ENCODE peak calls at places on chromosomes 2 and 18, in ten cellular contexts. S is cardiac fibroblast, K is left ventricle myocardium inferior, X is A549, I is nephron progenitor cell, Z is neural crest cell, M is GM12864, T is endothelial cell, N is A673, G is HCT116. A is an unnamed sample.

GRCh38 chr2:68027959-68028358 is 34.8 kb downstream of the C1D start:
- DNase-seq in S (no peak), K (no peak), X (no peak), I (no peak), Z (no peak), M (no peak), T (no peak), N (no peak), G (no peak), A (no peak)

GRCh38 chr2:42368817-42369550 is 8.0 kb upstream of the COX7A2L start:
- DNase-seq in S (no peak), K (peak), X (peak), I (no peak), Z (no peak), M (no peak), T (peak), N (no peak), G (no peak), A (no peak)

GRCh38 chr2:62857139-62857931 is 151.8 kb downstream of the EHBP1 start:
- DNase-seq in S (no peak), K (no peak), X (peak), I (no peak), Z (no peak), M (no peak), T (no peak), N (no peak), G (no peak), A (no peak)

GRCh38 chr18:70182548-70182947 is 22.9 kb downstream of the RTTN start:
- DNase-seq in S (peak), K (no peak), X (no peak), I (no peak), Z (no peak), M (no peak), T (no peak), N (no peak), G (no peak), A (no peak)

GRCh38 chr18:3074094-3074493 is 61.1 kb upstream of the LPIN2 start:
- DNase-seq in S (no peak), K (no peak), X (no peak), I (no peak), Z (no peak), M (no peak), T (no peak), N (no peak), G (no peak), A (no peak)

GRCh38 chr18:77133051-77133919 is 702 bp upstream of the MBP start:
- DNase-seq in S (no peak), K (no peak), X (no peak), I (peak), Z (no peak), M (no peak), T (peak), N (no peak), G (no peak), A (peak)

GRCh38 chr2:117170897-117171296 is 643.6 kb upstream of the DDX18 start:
- DNase-seq in S (no peak), K (no peak), X (no peak), I (no peak), Z (no peak), M (no peak), T (no peak), N (no peak), G (no peak), A (no peak)

GRCh38 chr2:84899181-84899580 is 6.3 kb upstream of the TMSB10 start:
- DNase-seq in S (no peak), K (no peak), X (no peak), I (no peak), Z (no peak), M (no peak), T (no peak), N (no peak), G (no peak), A (no peak)

GRCh38 chr2:233426619-233427342 is 72.5 kb downstream of the DGKD start:
- DNase-seq in S (peak), K (no peak), X (peak), I (no peak), Z (no peak), M (no peak), T (no peak), N (peak), G (peak), A (no peak)

GRCh38 chr2:192126426-192126825 is 68.3 kb downstream of the TMEFF2 start:
- DNase-seq in S (no peak), K (no peak), X (no peak), I (no peak), Z (no peak), M (no peak), T (no peak), N (no peak), G (no peak), A (no peak)

GRCh38 chr2:80102026-80102425 is 202.5 kb downstream of the LRRTM1 start:
- DNase-seq in S (peak), K (no peak), X (no peak), I (no peak), Z (no peak), M (no peak), T (no peak), N (no peak), G (no peak), A (no peak)

GRCh38 chr2:43131051-43131889 is 95.1 kb downstream of the ZFP36L2 start:
- DNase-seq in S (peak), K (peak), X (peak), I (no peak), Z (no peak), M (peak), T (peak), N (peak), G (peak), A (peak)

DNA sequence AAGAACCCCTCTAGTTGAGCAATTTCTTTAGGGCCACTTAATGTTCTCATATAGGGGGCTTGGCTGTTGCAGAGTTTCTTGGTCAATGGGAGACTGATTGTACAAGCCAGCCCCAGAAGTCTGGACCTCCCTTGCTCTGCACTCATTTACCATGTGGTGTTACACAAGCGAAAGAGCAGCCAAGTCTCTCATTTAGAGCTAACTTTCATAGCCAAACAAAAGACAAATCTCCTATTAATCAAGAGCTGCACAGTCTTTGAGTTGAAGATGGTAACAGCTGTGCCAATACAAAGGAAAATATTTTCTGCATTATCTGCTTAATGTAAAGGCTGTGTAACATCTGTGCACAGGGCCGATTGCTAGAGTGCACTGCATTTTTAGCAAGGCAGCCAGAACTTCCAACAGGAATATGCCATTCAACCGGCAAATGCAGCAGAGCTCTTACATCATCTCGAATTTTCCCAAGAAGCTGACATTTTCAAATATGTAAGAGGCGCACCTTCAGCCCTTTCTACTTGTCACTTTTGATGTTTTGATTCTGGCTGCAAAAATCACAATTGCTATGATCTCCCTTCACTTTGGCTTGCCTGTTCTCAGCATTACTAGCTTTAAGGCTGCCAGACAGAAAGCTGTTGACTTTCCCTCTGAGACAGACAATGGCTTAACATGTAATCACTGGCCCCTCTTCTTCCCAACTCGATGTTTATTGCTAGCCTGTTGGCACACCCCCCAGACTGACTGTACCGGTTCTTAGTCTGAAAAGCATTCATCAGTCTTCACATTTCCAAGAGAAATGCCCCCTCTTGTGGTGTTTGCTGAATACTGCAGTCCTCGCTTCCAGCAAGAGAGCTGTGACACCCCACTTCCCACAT is 96.9 kb upstream of the TANK start:
- DNase-seq in S (peak), K (peak), X (peak), I (peak), Z (peak), M (peak), T (peak), N (peak), G (peak), A (peak)
- TF ChIP-seq CTCF in S (peak), K (peak), X (peak), I (peak), Z (peak), M (peak), T (peak), N (peak), G (peak), A (peak)

DNA sequence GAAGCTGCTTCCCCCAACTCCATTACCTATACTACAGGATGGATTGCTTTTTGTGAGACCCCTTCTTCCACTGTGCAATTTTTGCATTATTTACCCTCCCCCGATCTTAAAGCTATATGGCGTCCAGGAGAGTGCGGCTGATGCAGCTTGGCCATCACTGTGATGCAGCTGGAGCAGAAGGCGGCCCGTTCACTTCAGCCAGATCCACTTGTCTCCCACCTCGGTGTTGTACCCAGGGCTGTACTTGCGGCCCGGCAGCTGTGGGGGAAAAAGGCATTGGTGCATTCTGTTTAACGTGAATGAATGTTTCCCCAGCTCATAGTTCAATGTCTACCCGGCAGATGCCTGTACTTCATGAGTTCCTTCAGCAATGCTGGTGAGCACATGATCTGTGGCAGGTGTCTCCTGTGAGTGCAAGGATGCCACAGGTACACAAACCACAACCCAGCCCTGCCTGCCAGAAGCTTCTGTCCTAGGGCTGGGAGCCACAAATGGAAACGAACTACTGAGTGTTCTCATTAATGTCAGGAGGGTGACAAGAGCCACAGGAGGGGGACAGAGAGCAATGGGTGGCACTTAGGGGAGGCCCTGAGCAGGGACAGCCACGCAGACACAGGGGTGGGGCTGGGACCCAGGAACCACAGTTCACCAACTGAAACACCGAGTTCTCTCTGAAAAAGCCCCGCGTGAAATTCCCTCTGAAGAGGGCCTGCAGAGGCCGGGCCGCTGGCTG is 64.0 kb downstream of the NDUFA10 start:
- DNase-seq in S (no peak), K (no peak), X (no peak), I (no peak), Z (no peak), M (no peak), T (no peak), N (no peak), G (no peak), A (no peak)
- TF ChIP-seq CTCF in S (no peak), K (peak), X (no peak), I (no peak), Z (no peak), M (peak), T (no peak), N (peak), G (no peak), A (no peak)

GRCh38 chr18:58952303-58952702 is 87.6 kb downstream of the ZNF532 start:
- DNase-seq in S (no peak), K (no peak), X (no peak), I (no peak), Z (no peak), M (no peak), T (no peak), N (no peak), G (no peak), A (no peak)
- TF ChIP-seq CTCF in S (no peak), K (no peak), X (no peak), I (no peak), Z (no peak), M (no peak), T (no peak), N (no peak), G (no peak), A (no peak)

GRCh38 chr2:50509852-50510251 is 522.1 kb downstream of the NRXN1 start:
- DNase-seq in S (no peak), K (no peak), X (no peak), I (no peak), Z (no peak), M (no peak), T (no peak), N (no peak), G (no peak), A (no peak)

GRCh38 chr2:50512397-50512796 is 519.5 kb downstream of the NRXN1 start:
- DNase-seq in S (no peak), K (no peak), X (no peak), I (no peak), Z (no peak), M (no peak), T (no peak), N (no peak), G (no peak), A (no peak)

GRCh38 chr2:50514881-50515280 is 517.1 kb downstream of the NRXN1 start:
- DNase-seq in S (no peak), K (no peak), X (no peak), I (peak), Z (no peak), M (no peak), T (no peak), N (no peak), G (no peak), A (no peak)

GRCh38 chr2:50515638-50516037 is 516.3 kb downstream of the NRXN1 start:
- DNase-seq in S (no peak), K (no peak), X (peak), I (no peak), Z (no peak), M (no peak), T (no peak), N (no peak), G (no peak), A (no peak)

DNA sequence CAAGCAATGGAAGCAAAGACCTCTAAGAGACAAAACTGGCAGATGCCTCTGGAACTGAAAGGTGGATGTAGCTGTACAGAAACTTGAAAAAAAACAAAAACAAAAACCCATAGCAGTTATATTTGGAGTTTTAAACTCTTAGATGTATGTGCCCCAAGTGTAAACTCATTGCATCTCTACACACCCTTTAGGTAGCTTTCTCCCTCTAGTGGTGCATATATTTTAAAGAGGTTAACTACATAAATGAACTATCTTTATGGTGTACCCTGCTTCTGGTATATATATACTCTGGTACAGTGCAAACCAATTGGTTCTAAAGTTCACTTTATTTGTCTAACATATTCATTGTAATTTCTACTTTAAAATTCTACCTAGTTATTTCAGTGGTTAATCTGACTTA is 518.2 kb downstream of the NRXN1 start:
- DNase-seq in S (no peak), K (no peak), X (no peak), I (no peak), Z (no peak), M (no peak), T (no peak), N (no peak), G (no peak), A (no peak)
- TF ChIP-seq CTCF in S (no peak), K (no peak), X (no peak), I (no peak), Z (peak), M (no peak), T (peak), N (peak), G (no peak), A (no peak)

DNA sequence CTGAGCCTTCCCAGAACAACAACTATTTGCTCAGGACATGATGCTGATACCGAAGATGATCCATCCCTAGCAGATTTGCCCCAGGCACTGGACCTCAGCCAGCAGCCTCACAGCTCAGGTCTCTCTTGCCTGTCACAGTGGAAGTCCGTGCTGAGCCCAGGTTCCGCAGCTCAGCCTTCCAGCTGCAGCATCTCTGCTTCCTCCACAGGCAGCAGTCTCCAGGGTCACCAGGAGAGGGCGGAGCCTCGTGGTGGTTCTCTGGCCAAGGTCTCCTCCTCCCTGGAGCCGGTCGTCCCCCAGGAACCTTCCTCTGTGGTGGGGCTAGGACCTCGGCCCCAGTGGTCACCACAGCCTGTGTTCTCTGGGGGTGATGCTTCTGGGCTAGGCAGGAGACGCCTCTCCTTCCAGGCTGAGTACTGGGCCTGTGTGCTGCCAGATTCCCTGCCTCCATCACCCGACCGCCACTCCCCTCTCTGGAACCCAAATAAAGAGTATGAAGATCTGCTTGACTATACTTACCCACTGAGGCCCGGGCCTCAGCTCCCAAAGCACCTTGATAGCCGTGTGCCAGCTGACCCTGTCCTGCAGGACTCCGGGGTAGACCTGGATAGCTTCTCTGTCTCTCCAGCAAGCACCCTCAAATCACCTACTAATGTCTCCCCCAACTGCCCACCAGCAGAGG is 15.4 kb downstream of the CEP68 start:
- DNase-seq in S (peak), K (no peak), X (peak), I (peak), Z (no peak), M (no peak), T (peak), N (no peak), G (no peak), A (no peak)
- TF ChIP-seq CTCF in S (peak), K (peak), X (no peak), I (no peak), Z (peak), M (peak), T (peak), N (no peak), G (no peak), A (no peak)

A was measured in lower lobe of right lung.